ENCODE peak calls at places on chromosome 21, in four cellular contexts. One of them, this sample, is unnamed.

GRCh38 chr21:16072176-16072575 is 342.4 kb downstream of the USP25 start:
- DNase-seq in HepG2: no peak
- DNase-seq in K562: no peak
- DNase-seq in H1: no peak
- DNase-seq in this sample: no peak

GRCh38 chr21:43734830-43735229 is 15.9 kb downstream of the PDXK start:
- DNase-seq in HepG2: no peak
- DNase-seq in H1: no peak
- DNase-seq in K562: no peak
- DNase-seq in this sample: no peak

GRCh38 chr21:14830307-14830706 is 234.5 kb downstream of the NRIP1 start:
- DNase-seq in K562: no peak
- DNase-seq in H1: no peak
- DNase-seq in HepG2: no peak
- DNase-seq in this sample: no peak

GRCh38 chr21:25872271-25872670 is 137.5 kb downstream of the GABPA start:
- DNase-seq in H1: peak; percentile 71
- DNase-seq in HepG2: no peak
- DNase-seq in K562: no peak
- DNase-seq in this sample: peak; percentile 51

GRCh38 chr21:24456358-24456757 is 1150.9 kb downstream of the MRPL39 start:
- DNase-seq in K562: no peak
- DNase-seq in H1: no peak
- DNase-seq in HepG2: no peak
- DNase-seq in this sample: no peak

GRCh38 chr21:29943885-29944284 is 4.1 kb upstream of the GRIK1 start:
- DNase-seq in HepG2: no peak
- DNase-seq in K562: no peak
- DNase-seq in H1: no peak
- DNase-seq in this sample: no peak

GRCh38 chr21:44462090-44462833 is 7.0 kb downstream of the LRRC3 start:
- DNase-seq in H1: no peak
- DNase-seq in HepG2: no peak
- DNase-seq in K562: no peak
- DNase-seq in this sample: no peak

GRCh38 chr21:34351786-34352241 is 12.0 kb upstream of the KCNE2 start:
- DNase-seq in H1: no peak
- DNase-seq in HepG2: peak; percentile 80
- DNase-seq in K562: peak; percentile 61
- DNase-seq in this sample: no peak

GRCh38 chr21:17250651-17251294 is 262.1 kb upstream of the CXADR start:
- DNase-seq in K562: no peak
- DNase-seq in H1: no peak
- DNase-seq in HepG2: no peak
- DNase-seq in this sample: no peak

GRCh38 chr21:28639742-28640141 is 352.9 kb downstream of the LTN1 start:
- DNase-seq in K562: no peak
- DNase-seq in H1: no peak
- DNase-seq in HepG2: no peak
- DNase-seq in this sample: no peak

GRCh38 chr21:35102488-35103407 is 53.6 kb upstream of the RUNX1 start:
- DNase-seq in K562: peak; percentile 39
- DNase-seq in H1: no peak
- DNase-seq in HepG2: peak; percentile 48
- DNase-seq in this sample: no peak

GRCh38 chr21:14603202-14603601 is 57.1 kb upstream of the SAMSN1 start:
- DNase-seq in H1: no peak
- DNase-seq in K562: no peak
- DNase-seq in HepG2: no peak
- DNase-seq in this sample: no peak

GRCh38 chr21:16280731-16281130 is 550.9 kb downstream of the USP25 start:
- DNase-seq in H1: no peak
- DNase-seq in K562: no peak
- DNase-seq in HepG2: no peak
- DNase-seq in this sample: no peak

DNA sequence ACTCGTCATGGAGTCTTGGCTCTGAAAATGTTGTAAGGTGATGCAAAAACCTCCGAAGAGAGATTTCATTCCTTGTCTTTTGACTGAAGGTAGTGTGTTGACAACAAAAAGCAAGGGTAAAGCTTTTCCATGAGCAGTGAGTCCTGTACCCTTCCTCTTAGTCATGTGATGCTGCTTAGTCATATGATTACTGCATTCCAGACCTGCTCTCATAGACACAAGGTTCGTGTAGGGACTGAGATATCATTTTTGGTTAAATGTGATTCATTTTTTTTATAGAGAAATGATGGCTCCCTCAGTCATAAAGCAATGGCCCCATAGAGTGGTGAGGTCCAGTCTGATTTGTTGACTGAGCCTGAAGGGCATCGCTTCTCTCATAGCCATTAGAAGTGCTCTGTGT is 9.2 kb downstream of the KCNJ6 start:
- DNase-seq in H1: no peak
- DNase-seq in K562: no peak
- DNase-seq in HepG2: no peak
- DNase-seq in this sample: no peak
- TF ChIP-seq CREB1 in H1: no peak
- TF ChIP-seq CREB1 in K562: no peak
- TF ChIP-seq CREB1 in HepG2: no peak
- TF ChIP-seq CREB1 in this sample: no peak

DNA sequence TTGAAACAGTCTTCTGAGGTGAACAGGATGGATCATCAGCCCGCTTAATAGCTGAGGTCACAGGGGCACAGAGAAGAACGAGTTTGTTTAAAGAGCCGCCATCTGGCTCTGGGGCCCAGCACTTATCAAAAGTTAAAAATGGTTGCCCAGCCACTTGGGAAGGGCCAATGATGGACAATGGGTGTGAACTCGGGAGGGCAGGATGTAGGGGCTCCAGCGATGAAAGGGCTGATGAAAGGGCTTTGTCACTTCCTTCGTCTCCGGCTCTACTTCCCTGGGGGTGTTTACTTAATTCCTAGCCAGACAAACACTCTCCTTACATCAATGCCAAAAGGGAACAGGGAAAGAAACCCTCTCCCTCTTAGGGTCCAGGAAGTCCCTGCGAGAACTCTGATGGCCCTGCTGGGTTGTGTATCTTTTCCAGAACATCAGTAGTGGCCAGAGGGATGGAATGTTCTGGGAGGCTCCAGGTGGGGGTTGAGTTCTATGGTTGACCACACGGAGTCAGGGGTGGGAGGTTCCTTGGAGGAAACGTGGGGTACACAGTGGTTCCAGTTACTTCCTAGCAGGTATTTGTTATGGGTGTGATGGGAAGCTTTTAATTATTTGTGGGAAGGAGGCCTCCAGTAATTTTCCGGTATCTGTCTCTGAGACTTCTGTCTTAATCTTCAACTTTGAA is 9.0 kb upstream of the ABCG1 start:
- DNase-seq in HepG2: no peak
- DNase-seq in H1: no peak
- DNase-seq in K562: no peak
- DNase-seq in this sample: no peak
- TF ChIP-seq JUN in HepG2: no peak
- TF ChIP-seq JUN in H1: no peak
- TF ChIP-seq JUN in K562: no peak
- TF ChIP-seq JUN in this sample: no peak

DNA sequence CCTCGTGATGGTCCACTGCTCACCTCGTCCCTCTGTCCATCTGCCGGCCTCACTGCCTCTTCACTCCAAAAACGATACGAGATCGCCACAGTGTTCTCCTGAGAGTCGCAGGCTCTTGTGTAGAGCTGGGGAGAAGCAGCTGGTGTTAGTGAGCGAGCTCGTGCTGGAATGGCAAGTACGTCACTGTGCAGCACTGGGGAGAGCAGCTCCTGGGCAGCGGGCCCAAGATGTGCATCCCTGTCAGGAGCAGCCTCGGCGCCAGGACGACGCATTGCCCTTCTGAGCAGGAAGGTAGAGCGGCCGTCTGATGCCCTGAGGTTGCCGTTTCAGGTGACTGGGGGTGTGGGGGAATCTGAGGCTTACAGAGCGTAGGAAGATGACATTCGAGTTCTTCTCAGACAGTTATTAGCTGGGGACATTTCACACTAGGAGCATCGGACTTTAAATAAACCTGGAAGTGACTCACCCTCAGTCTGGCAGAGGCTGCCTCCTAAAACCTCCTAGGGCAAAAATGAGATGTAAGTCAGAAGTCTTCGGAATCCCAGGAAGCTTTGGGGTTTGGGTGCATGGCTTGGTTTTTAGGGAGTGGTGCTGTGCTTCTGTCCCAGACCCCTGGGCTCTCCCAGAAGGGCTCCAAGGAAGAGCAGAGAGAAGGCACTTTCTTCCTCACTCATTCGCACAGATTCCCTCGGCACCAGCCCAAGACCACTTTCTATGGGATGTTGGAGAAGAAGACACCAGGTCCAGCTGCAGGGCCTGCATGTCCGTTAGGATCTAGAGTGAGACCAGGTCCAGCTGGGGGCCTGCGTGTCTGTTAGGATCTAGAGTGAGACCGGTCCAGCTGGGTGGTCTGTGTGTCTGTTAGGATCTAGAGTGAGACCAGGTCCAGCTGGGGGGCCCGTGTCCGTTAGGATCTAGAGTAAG is 31.2 kb upstream of the PCBP3 start:
- DNase-seq in HepG2: no peak
- DNase-seq in K562: no peak
- DNase-seq in H1: no peak
- DNase-seq in this sample: peak; percentile 9
- TF ChIP-seq CREB1 in HepG2: no peak
- TF ChIP-seq CREB1 in K562: no peak
- TF ChIP-seq CREB1 in H1: no peak
- TF ChIP-seq CREB1 in this sample: no peak

GRCh38 chr21:37028579-37028978 is 22.1 kb downstream of the RIPPLY3 start:
- DNase-seq in HepG2: no peak
- DNase-seq in H1: no peak
- DNase-seq in K562: no peak
- DNase-seq in this sample: no peak
- TF ChIP-seq JUN in HepG2: no peak
- TF ChIP-seq JUN in H1: no peak
- TF ChIP-seq JUN in K562: no peak
- TF ChIP-seq JUN in this sample: no peak

GRCh38 chr21:23452384-23453083 is 2154.7 kb downstream of the MRPL39 start:
- DNase-seq in K562: no peak
- DNase-seq in H1: peak; percentile 66
- DNase-seq in HepG2: no peak
- DNase-seq in this sample: peak; percentile 73
- TF ChIP-seq CREB1 in K562: no peak
- TF ChIP-seq CREB1 in H1: no peak
- TF ChIP-seq CREB1 in HepG2: no peak
- TF ChIP-seq CREB1 in this sample: no peak

GRCh38 chr21:36948686-36949085 is 17.8 kb downstream of the HLCS start:
- DNase-seq in HepG2: no peak
- DNase-seq in H1: no peak
- DNase-seq in K562: no peak
- DNase-seq in this sample: no peak
- TF ChIP-seq JUN in HepG2: no peak
- TF ChIP-seq JUN in H1: no peak
- TF ChIP-seq JUN in K562: no peak
- TF ChIP-seq JUN in this sample: no peak

DNA sequence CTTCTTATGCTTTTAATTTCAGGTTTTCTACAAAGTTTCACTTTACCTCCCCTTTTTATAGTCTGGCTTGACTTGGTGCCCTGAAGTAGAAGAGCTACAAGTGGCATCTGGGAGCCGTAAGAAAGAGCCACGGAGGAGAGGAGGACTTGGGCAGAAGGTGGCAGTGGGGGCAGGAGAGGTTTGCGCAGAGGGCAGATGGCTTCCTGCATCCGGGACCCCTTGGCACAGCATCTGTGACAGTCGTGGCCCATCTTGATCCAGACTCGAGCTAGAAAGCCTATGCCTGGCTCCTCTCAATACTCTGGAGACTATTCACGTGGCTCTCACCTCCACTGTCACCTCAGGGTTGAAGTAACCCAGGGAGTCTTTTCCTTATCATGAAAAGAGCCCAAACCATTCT is 169.1 kb downstream of the DYRK1A start:
- DNase-seq in HepG2: no peak
- DNase-seq in H1: no peak
- DNase-seq in K562: no peak
- DNase-seq in this sample: no peak
- TF ChIP-seq CREB1 in HepG2: no peak
- TF ChIP-seq CREB1 in H1: no peak
- TF ChIP-seq CREB1 in K562: no peak
- TF ChIP-seq CREB1 in this sample: no peak

This sample was measured in WTC11.